ENCODE peak calls at places on chromosome 12, in seven cellular contexts. U, T, O, K, Y, H and Z are unnamed samples.

GRCh38 chr12:56880416-56881035 is 53.7 kb downstream of the SDR9C7 start:
- DNase-seq in U (no peak), T (no peak), O (no peak), K (no peak), Y (no peak), H (peak), Z (no peak)

GRCh38 chr12:79877246-79877645 is 57.7 kb downstream of the PPP1R12A start:
- DNase-seq in U (no peak), T (no peak), O (no peak), K (no peak), Y (no peak), H (no peak), Z (no peak)

GRCh38 chr12:121181181-121181580 is 28.7 kb upstream of the P2RX4 start:
- DNase-seq in U (peak), T (no peak), O (no peak), K (no peak), Y (no peak), H (no peak), Z (no peak)

GRCh38 chr12:48358937-48359509 is 8.3 kb upstream of the ZNF641 start:
- DNase-seq in U (no peak), T (no peak), O (no peak), K (no peak), Y (no peak), H (no peak), Z (no peak)

GRCh38 chr12:14772946-14773345 is 30.3 kb downstream of the WBP11 start:
- DNase-seq in U (no peak), T (no peak), O (no peak), K (no peak), Y (no peak), H (no peak), Z (no peak)

GRCh38 chr12:57239587-57240068 is 10.1 kb downstream of the SHMT2 start:
- DNase-seq in U (no peak), T (no peak), O (no peak), K (no peak), Y (no peak), H (no peak), Z (no peak)

GRCh38 chr12:114685869-114686268 is 1.9 kb upstream of the TBX3 start:
- DNase-seq in U (no peak), T (no peak), O (no peak), K (no peak), Y (no peak), H (no peak), Z (no peak)

GRCh38 chr12:128661216-128661550 is 162.6 kb downstream of the SLC15A4 start:
- DNase-seq in U (no peak), T (no peak), O (no peak), K (no peak), Y (no peak), H (no peak), Z (no peak)

GRCh38 chr12:67208326-67209067 is 60.7 kb upstream of the CAND1 start:
- DNase-seq in U (no peak), T (peak), O (no peak), K (no peak), Y (no peak), H (no peak), Z (no peak)

GRCh38 chr12:119730381-119730780 is 62.4 kb downstream of the PRKAB1 start:
- DNase-seq in U (no peak), T (no peak), O (no peak), K (no peak), Y (no peak), H (no peak), Z (no peak)

GRCh38 chr12:75020068-75020557 is 189.5 kb downstream of the KCNC2 start:
- DNase-seq in U (peak), T (no peak), O (no peak), K (no peak), Y (no peak), H (no peak), Z (no peak)

GRCh38 chr12:9221476-9221875 is 13.3 kb upstream of the PZP start:
- DNase-seq in U (peak), T (no peak), O (no peak), K (no peak), Y (no peak), H (no peak), Z (no peak)

GRCh38 chr12:108696111-108696995 is 35.0 kb downstream of the CORO1C start:
- DNase-seq in U (peak), T (no peak), O (no peak), K (no peak), Y (no peak), H (peak), Z (no peak)

GRCh38 chr12:30201301-30202160 is 417.8 kb upstream of the TMTC1 start:
- DNase-seq in U (no peak), T (peak), O (no peak), K (no peak), Y (no peak), H (no peak), Z (peak)

GRCh38 chr12:131242741-131243496 is 289.2 kb downstream of the ADGRD1 start:
- DNase-seq in U (peak), T (no peak), O (no peak), K (no peak), Y (no peak), H (no peak), Z (no peak)

GRCh38 chr12:104575442-104575841 is 118.7 kb downstream of the CHST11 start:
- DNase-seq in U (no peak), T (no peak), O (no peak), K (no peak), Y (no peak), H (no peak), Z (no peak)

GRCh38 chr12:82805812-82806497 is 119.2 kb downstream of the TMTC2 start:
- DNase-seq in U (peak), T (no peak), O (no peak), K (no peak), Y (no peak), H (peak), Z (no peak)

GRCh38 chr12:115253049-115253448 is 569.1 kb upstream of the TBX3 start:
- DNase-seq in U (no peak), T (no peak), O (no peak), K (no peak), Y (no peak), H (no peak), Z (no peak)

GRCh38 chr12:67318786-67319185 is 49.6 kb downstream of the CAND1 start:
- DNase-seq in U (no peak), T (no peak), O (no peak), K (no peak), Y (no peak), H (no peak), Z (no peak)

GRCh38 chr12:16238661-16239060 is 38.8 kb downstream of the SLC15A5 start:
- DNase-seq in U (peak), T (no peak), O (no peak), K (no peak), Y (no peak), H (no peak), Z (no peak)

GRCh38 chr12:121441555-121441954 is 41.6 kb downstream of the RNF34 start:
- DNase-seq in U (peak), T (no peak), O (no peak), K (no peak), Y (no peak), H (no peak), Z (no peak)

GRCh38 chr12:57216014-57216891 is at the start of gene NXPH4:
- DNase-seq in U (no peak), T (peak), O (no peak), K (no peak), Y (peak), H (no peak), Z (no peak)

GRCh38 chr12:119594399-119594730 is 791 bp downstream of the TMEM233 start:
- DNase-seq in U (no peak), T (no peak), O (no peak), K (no peak), Y (peak), H (no peak), Z (peak)

GRCh38 chr12:52298677-52299076 is 7.3 kb upstream of the KRT81 start:
- DNase-seq in U (no peak), T (no peak), O (no peak), K (no peak), Y (no peak), H (no peak), Z (no peak)